ENCODE peak calls at places on chromosomes 4 and X, in four cellular contexts. P is iPS-NIHi11, E is RWPE1, N is BJ. W is an unnamed sample.

GRCh38 chr4:174265917-174266316 is 17.6 kb downstream of the FBXO8 start:
- DNase-seq in P (no peak), E (no peak), N (no peak), W (no peak)

GRCh38 chrX:40083120-40083978 is 14.4 kb downstream of the BCOR start:
- DNase-seq in P (peak), E (no peak), N (no peak), W (no peak)

GRCh38 chr4:1855334-1856070 is 454 bp downstream of the LETM1 start:
- DNase-seq in P (peak), E (no peak), N (no peak), W (no peak)

GRCh38 chrX:56802921-56803848 is 74.1 kb downstream of the NBDY start:
- DNase-seq in P (no peak), E (no peak), N (no peak), W (no peak)

GRCh38 chr4:1368421-1369090 is 21.5 kb downstream of the UVSSA start:
- DNase-seq in P (peak), E (no peak), N (no peak), W (no peak)

GRCh38 chr4:8225704-8226443 is 26.8 kb downstream of the SH3TC1 start:
- DNase-seq in P (peak), E (no peak), N (no peak), W (no peak)

GRCh38 chr4:80423553-80424224 is 88.2 kb downstream of the CFAP299 start:
- DNase-seq in P (no peak), E (no peak), N (no peak), W (no peak)

GRCh38 chr4:13441506-13441905 is 42.6 kb downstream of the RAB28 start:
- DNase-seq in P (no peak), E (no peak), N (no peak), W (no peak)

GRCh38 chr4:163895369-163896005 is 401.0 kb downstream of the TMA16 start:
- DNase-seq in P (no peak), E (no peak), N (no peak), W (no peak)

GRCh38 chr4:13368262-13368661 is 115.9 kb downstream of the RAB28 start:
- DNase-seq in P (no peak), E (no peak), N (no peak), W (no peak)

GRCh38 chr4:25792200-25792791 is 70.5 kb downstream of the SEL1L3 start:
- DNase-seq in P (peak), E (peak), N (no peak), W (no peak)

GRCh38 chrX:1466232-1466661 is 13.5 kb upstream of the ASMTL start:
- DNase-seq in P (no peak), E (no peak), N (no peak), W (no peak)

GRCh38 chr4:47145630-47146029 is 114.3 kb downstream of the GABRB1 start:
- DNase-seq in P (no peak), E (peak), N (no peak), W (no peak)

GRCh38 chr4:105637409-105638258 is 70.9 kb downstream of the INTS12 start:
- DNase-seq in P (no peak), E (no peak), N (no peak), W (no peak)

GRCh38 chrX:19566359-19567141 is 51.2 kb upstream of the MAP3K15 start:
- DNase-seq in P (no peak), E (no peak), N (no peak), W (no peak)

GRCh38 chr4:151193414-151193813 is 83.5 kb upstream of the PRSS48 start:
- DNase-seq in P (no peak), E (no peak), N (no peak), W (no peak)

GRCh38 chr4:98181815-98182214 is 38.5 kb upstream of the STPG2 start:
- DNase-seq in P (peak), E (peak), N (no peak), W (no peak)

GRCh38 chr4:165518024-165518616 is 139.3 kb downstream of the CPE start:
- DNase-seq in P (no peak), E (no peak), N (no peak), W (no peak)

GRCh38 chr4:151324449-151325319 is 721 bp downstream of the SH3D19 start:
- DNase-seq in P (peak), E (peak), N (no peak), W (no peak)

W was measured in keratinocyte.